ENCODE peak calls at places on chromosomes 1 and 21, in seven cellular contexts. G is sigmoid colon, Y is upper lobe of right lung, A is stomach, B is lung, K is esophagus muscularis mucosa, E is hepatocyte. O is an unnamed sample.

GRCh38 chr1:166905136-166905535 is 29.1 kb upstream of the TADA1 start:
- DNase-seq in E (no peak), B (no peak), Y (no peak), A (no peak), K (no peak), G (no peak), O (no peak)

GRCh38 chr1:98482611-98483010 is 178.9 kb upstream of the SNX7 start:
- DNase-seq in Y (no peak), A (no peak), G (no peak), E (no peak), K (no peak), B (no peak), O (no peak)

GRCh38 chr1:95085376-95085775 is 12.6 kb upstream of the ALG14 start:
- DNase-seq in K (no peak), A (no peak), G (no peak), B (no peak), E (no peak), Y (no peak), O (no peak)

GRCh38 chr1:53278294-53278693 is 40.0 kb upstream of the MAGOH start:
- DNase-seq in K (no peak), G (peak; percentile 73), A (peak; percentile 70), Y (peak; percentile 76), E (peak; percentile 73), B (peak; percentile 61), O (peak; percentile 40)

GRCh38 chr1:159008744-159009188 is 941 bp upstream of the IFI16 start:
- DNase-seq in A (no peak), Y (no peak), B (no peak), G (no peak), E (no peak), K (no peak), O (no peak)

GRCh38 chr1:211822677-211823426 is 7.7 kb downstream of the LPGAT1 start:
- DNase-seq in E (no peak), G (no peak), K (no peak), A (no peak), B (no peak), Y (no peak), O (no peak)

GRCh38 chr1:3640113-3640932 is 9.6 kb downstream of the WRAP73 start:
- DNase-seq in B (no peak), G (no peak), K (no peak), A (no peak), E (no peak), Y (peak; percentile 58), O (no peak)

GRCh38 chr21:41932191-41932575 is 21.6 kb downstream of the C2CD2 start:
- DNase-seq in K (no peak), E (peak; percentile 22), B (no peak), A (no peak), G (peak; percentile 62), Y (no peak), O (no peak)

GRCh38 chr1:173946380-173946921 is 29.3 kb upstream of the SERPINC1 start:
- DNase-seq in Y (no peak), K (no peak), A (no peak), B (no peak), G (no peak), E (no peak), O (no peak)

GRCh38 chr1:35220976-35221375 is 28.0 kb upstream of the SFPQ start:
- DNase-seq in A (no peak), Y (no peak), B (no peak), K (no peak), E (peak; percentile 11), G (no peak), O (no peak)

GRCh38 chr1:56494306-56494705 is 85.1 kb downstream of the PLPP3 start:
- DNase-seq in Y (no peak), A (no peak), K (no peak), G (no peak), E (peak; percentile 53), B (no peak), O (no peak)

GRCh38 chr21:45478115-45478801 is 64.0 kb downstream of the SLC19A1 start:
- DNase-seq in E (peak; percentile 82), A (peak; percentile 75), B (peak; percentile 54), G (peak; percentile 87), Y (peak; percentile 82), K (no peak), O (peak; percentile 70)

GRCh38 chr21:33760641-33761103 is 118.4 kb downstream of the ITSN1 start:
- DNase-seq in B (no peak), Y (no peak), K (no peak), G (no peak), A (no peak), E (no peak), O (no peak)

GRCh38 chr1:51313961-51314777 is 16.2 kb downstream of the TTC39A start:
- DNase-seq in A (no peak), B (peak; percentile 42), K (no peak), G (no peak), E (peak; percentile 67), Y (peak; percentile 70), O (no peak)

GRCh38 chr1:234998174-234998741 is 130.4 kb downstream of the TOMM20 start:
- DNase-seq in K (no peak), E (peak; percentile 86), G (peak; percentile 93), A (peak; percentile 63), Y (no peak), B (no peak), O (peak; percentile 72)

GRCh38 chr1:155856975-155857930 is at the start of gene GON4L:
- DNase-seq in Y (peak; percentile 93), G (peak; percentile 94), K (peak; percentile 96), A (peak; percentile 91), B (peak; percentile 90), E (peak; percentile 95), O (peak; percentile 87)

GRCh38 chr1:239817801-239818200 is 273.9 kb upstream of the FMN2 start:
- DNase-seq in A (no peak), B (no peak), Y (no peak), G (no peak), E (no peak), K (no peak), O (no peak)

GRCh38 chr1:43786975-43787374 is 79.6 kb downstream of the ST3GAL3 start:
- DNase-seq in A (no peak), E (peak; percentile 57), K (no peak), G (peak; percentile 84), B (no peak), Y (no peak), O (peak; percentile 25)

GRCh38 chr1:102852583-102852982 is 255.7 kb downstream of the COL11A1 start:
- DNase-seq in E (no peak), G (no peak), A (no peak), Y (no peak), K (no peak), B (no peak), O (no peak)

GRCh38 chr1:224626042-224626441 is 9.9 kb downstream of the CNIH3 start:
- DNase-seq in A (no peak), E (no peak), Y (no peak), B (no peak), G (no peak), K (no peak), O (no peak)

GRCh38 chr1:220182656-220183055 is 88.7 kb downstream of the IARS2 start:
- DNase-seq in E (no peak), B (no peak), K (no peak), G (no peak), A (no peak), Y (no peak), O (no peak)

GRCh38 chr21:25572895-25573310 is 34.4 kb downstream of the MRPL39 start:
- DNase-seq in A (no peak), E (no peak), K (no peak), B (no peak), G (no peak), Y (no peak), O (no peak)

GRCh38 chr21:36359185-36359584 is 26.0 kb upstream of the CHAF1B start:
- DNase-seq in G (no peak), E (no peak), K (no peak), A (no peak), B (no peak), Y (no peak), O (no peak)

GRCh38 chr1:219498666-219499065 is 114.2 kb downstream of the ZC3H11B start:
- DNase-seq in Y (no peak), G (peak; percentile 83), A (no peak), K (no peak), B (no peak), E (no peak), O (no peak)

GRCh38 chr1:19350566-19350965 is 38.4 kb downstream of the SLC66A1 start:
- DNase-seq in G (no peak), E (no peak), B (no peak), Y (no peak), K (no peak), A (no peak), O (no peak)
- H3K36me3 ChIP-seq in G (peaks cover 60% of the 10 kb centered on the region), E (no peaks in the 10 kb centered on the region), B (peaks cover 49% of the 10 kb centered on the region), Y (peaks cover 60% of the 10 kb centered on the region), K (peaks cover 62% of the 10 kb centered on the region), A (peaks cover 45% of the 10 kb centered on the region), O (peaks cover 81% of the 10 kb centered on the region)

GRCh38 chr1:984476-984814 is 2.6 kb upstream of the PERM1 start:
- DNase-seq in K (no peak), A (no peak), E (no peak), Y (no peak), G (no peak), B (no peak), O (no peak)
- TF ChIP-seq CTCF in K (no peak), A (no peak), E (no peak), Y (peak; percentile 4), G (no peak), B (no peak), O (peak; percentile 43)

GRCh38 chr1:971751-972506 is 5.6 kb downstream of the PLEKHN1 start:
- DNase-seq in E (no peak), Y (no peak), K (no peak), B (no peak), G (no peak), A (no peak), O (no peak)

GRCh38 chr1:967466-968343 is 1.4 kb downstream of the PLEKHN1 start:
- DNase-seq in A (no peak), E (no peak), Y (no peak), B (no peak), K (no peak), G (no peak), O (no peak)

GRCh38 chr1:970973-971730 is 4.9 kb downstream of the PLEKHN1 start:
- DNase-seq in G (no peak), Y (no peak), K (no peak), B (no peak), A (no peak), E (no peak), O (no peak)

GRCh38 chr1:970242-970972 is 4.1 kb downstream of the PLEKHN1 start:
- DNase-seq in E (no peak), B (no peak), A (no peak), G (no peak), K (no peak), Y (no peak), O (no peak)

DNA sequence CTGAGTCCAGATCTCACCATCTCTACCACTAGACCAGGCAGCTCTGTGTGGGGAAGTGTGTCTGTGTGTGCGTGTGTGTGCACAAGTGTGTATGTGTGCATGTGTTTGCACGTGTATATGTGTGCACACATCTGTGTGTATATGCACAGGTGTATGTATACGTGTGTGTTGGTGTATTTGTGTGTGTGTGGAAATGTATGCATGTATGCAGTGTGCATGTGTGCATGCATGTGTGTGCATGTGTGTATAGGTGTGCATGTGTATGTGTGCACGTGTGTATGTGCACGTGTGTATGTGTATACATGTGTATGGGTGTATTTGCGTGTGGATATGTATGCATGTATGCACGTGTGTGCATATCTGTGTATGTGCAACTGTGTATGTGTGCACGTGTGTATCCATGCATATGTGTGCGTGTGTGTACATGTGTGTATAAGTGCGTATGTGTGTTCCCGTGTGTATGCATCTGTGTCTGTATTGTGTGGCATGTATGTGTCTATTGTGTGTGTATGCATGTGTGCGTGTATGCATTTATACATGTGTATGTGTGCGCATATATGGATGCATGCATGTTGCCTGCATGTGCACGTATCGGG is 3.1 kb downstream of the PLEKHN1 start:
- DNase-seq in G (no peak), Y (no peak), A (no peak), E (no peak), B (no peak), K (no peak), O (no peak)
- H3K27me3 ChIP-seq in G (peaks cover 28% of the 10 kb centered on the region), Y (peaks cover 28% of the 10 kb centered on the region), A (peaks cover 33% of the 10 kb centered on the region), E (peaks cover 4% of the 10 kb centered on the region), B (no peaks in the 10 kb centered on the region), K (peaks cover 34% of the 10 kb centered on the region), O (peaks cover 70% of the 10 kb centered on the region)

GRCh38 chr1:10287023-10287645 is 76.8 kb downstream of the KIF1B start:
- DNase-seq in K (no peak), Y (no peak), G (no peak), B (no peak), A (no peak), E (no peak), O (no peak)
- H3K36me3 ChIP-seq in K (peaks cover 31% of the 10 kb centered on the region), Y (peaks cover 57% of the 10 kb centered on the region), G (peaks cover 66% of the 10 kb centered on the region), B (peaks cover 16% of the 10 kb centered on the region), A (peaks cover 12% of the 10 kb centered on the region), E (no peaks in the 10 kb centered on the region), O (peaks cover 100% of the 10 kb centered on the region)